ENCODE peak calls at places on chromosomes 2 and 18, in seven cellular contexts. N, S, A, D, E, U and W are unnamed samples.

GRCh38 chr18:31241900-31242409 is 76.0 kb upstream of the DSG1 start:
- DNase-seq in N (peak), S (peak), A (no peak), D (no peak), E (no peak), U (no peak), W (peak)

GRCh38 chr2:147863835-147864234 is 19.0 kb downstream of the ACVR2A start:
- DNase-seq in N (no peak), S (no peak), A (no peak), D (no peak), E (no peak), U (no peak), W (no peak)

GRCh38 chr2:12607971-12608370 is 108.8 kb upstream of the TRIB2 start:
- DNase-seq in N (no peak), S (no peak), A (no peak), D (no peak), E (peak), U (no peak), W (no peak)

GRCh38 chr2:152369176-152369860 is 34.3 kb downstream of the FMNL2 start:
- DNase-seq in N (no peak), S (no peak), A (no peak), D (no peak), E (peak), U (no peak), W (no peak)

GRCh38 chr2:68766378-68766845 is 31.8 kb downstream of the ARHGAP25 start:
- DNase-seq in N (no peak), S (no peak), A (no peak), D (peak), E (no peak), U (peak), W (peak)

GRCh38 chr2:11417946-11418585 is 47.9 kb downstream of the E2F6 start:
- DNase-seq in N (no peak), S (peak), A (no peak), D (no peak), E (no peak), U (no peak), W (peak)

GRCh38 chr2:138780451-138780880 is 276 bp upstream of the NXPH2 start:
- DNase-seq in N (no peak), S (peak), A (peak), D (no peak), E (no peak), U (no peak), W (no peak)

GRCh38 chr18:8807502-8807833 is 102.1 kb downstream of the MTCL1 start:
- DNase-seq in N (no peak), S (no peak), A (no peak), D (no peak), E (no peak), U (no peak), W (no peak)

GRCh38 chr2:10720983-10721343 is 467 bp upstream of the ATP6V1C2 start:
- DNase-seq in N (no peak), S (no peak), A (no peak), D (no peak), E (no peak), U (no peak), W (no peak)

GRCh38 chr18:39753178-39753577 is 2187.6 kb upstream of the CELF4 start:
- DNase-seq in N (no peak), S (no peak), A (no peak), D (no peak), E (no peak), U (no peak), W (no peak)

GRCh38 chr2:183079335-183079775 is 808 bp downstream of the DUSP19 start:
- DNase-seq in N (no peak), S (no peak), A (no peak), D (no peak), E (no peak), U (no peak), W (peak)

GRCh38 chr2:43219383-43220228 is 6.8 kb downstream of the ZFP36L2 start:
- DNase-seq in N (peak), S (peak), A (no peak), D (peak), E (peak), U (peak), W (peak)

GRCh38 chr2:182951948-182952663 is 85.7 kb upstream of the FRZB start:
- DNase-seq in N (no peak), S (no peak), A (no peak), D (no peak), E (no peak), U (no peak), W (no peak)

GRCh38 chr2:226865273-226865672 is 29.4 kb downstream of the RHBDD1 start:
- DNase-seq in N (no peak), S (no peak), A (no peak), D (no peak), E (no peak), U (no peak), W (no peak)

DNA sequence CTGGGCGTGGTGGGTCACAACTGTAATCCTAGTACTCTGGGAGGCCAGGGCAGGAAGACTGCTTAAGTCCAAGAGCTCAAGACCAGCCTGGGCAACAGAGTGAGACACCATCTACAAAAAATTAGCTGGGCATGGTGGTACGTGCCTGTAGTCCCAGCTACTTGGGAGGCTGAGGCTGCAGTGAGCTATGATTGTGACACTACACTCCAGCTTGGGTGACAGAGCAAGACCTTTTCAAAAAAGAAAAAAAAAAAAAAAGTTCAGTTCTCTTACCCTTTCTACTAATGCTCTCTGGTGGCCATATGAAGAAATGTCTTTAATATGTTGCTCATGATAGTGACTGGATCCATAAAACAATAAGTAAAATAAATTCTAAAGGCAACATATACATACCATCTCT is 14.9 kb downstream of the TYW5 start:
- DNase-seq in N (peak), S (no peak), A (no peak), D (no peak), E (peak), U (no peak), W (no peak)
- TF ChIP-seq CTCF in N (peak), S (peak), A (peak), D (no peak), E (peak), U (no peak), W (peak)

DNA sequence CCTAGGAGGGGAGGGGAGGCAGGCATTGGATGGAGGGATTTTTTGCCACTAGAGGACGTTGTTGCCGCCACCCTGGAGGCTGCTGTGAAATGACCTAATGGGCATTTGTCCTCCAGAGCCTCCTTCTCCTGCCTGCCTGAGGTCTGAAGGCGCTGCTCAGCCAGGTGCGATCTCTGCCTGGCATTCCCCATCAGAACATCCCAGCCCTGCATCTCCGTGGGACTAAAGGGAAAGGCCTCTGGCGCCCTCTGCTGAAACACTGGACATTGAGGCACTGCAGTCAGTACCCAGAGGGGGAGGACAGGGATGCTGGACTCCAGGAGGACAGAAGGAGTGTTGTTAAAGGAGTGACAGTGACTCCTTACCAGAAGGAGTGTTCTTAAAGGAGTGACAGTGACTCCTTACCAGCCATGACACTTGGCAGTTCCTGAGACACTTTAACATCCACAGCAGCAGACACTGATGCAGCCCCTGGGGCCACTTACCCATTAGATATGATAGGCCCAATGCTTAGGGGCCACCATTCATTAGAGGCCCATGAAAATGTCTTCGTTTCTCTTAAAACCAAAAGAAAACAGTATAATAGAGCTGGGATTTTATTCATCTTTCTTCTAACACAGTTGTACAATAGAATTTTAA is 17.0 kb downstream of the THNSL2 start:
- DNase-seq in N (peak), S (peak), A (no peak), D (no peak), E (peak), U (peak), W (peak)
- TF ChIP-seq CTCF in N (peak), S (peak), A (peak), D (no peak), E (peak), U (no peak), W (peak)

GRCh38 chr2:46352621-46353020 is 55.4 kb downstream of the EPAS1 start:
- DNase-seq in N (no peak), S (peak), A (no peak), D (no peak), E (no peak), U (no peak), W (no peak)
- TF ChIP-seq CTCF in N (no peak), S (no peak), A (no peak), D (no peak), E (no peak), U (no peak), W (no peak)

DNA sequence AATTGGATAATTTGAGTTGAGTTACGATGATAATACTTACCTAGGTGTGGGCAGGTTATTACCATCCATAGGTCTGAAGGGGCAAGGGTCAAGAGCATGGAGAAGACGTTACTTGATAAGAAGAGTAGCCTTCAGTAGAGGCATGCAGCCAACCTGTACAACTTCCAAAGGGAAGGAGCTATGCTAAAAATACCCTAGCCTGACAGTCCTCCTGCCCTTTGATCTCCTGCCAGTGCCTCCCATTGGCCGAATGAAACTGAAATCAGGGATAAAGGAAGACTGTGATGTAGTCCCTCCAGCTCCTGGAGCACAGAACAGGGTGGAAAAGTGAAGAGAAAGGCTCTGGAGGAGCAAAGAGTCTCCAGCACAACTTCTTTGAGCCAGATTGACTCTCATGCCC is 487.4 kb downstream of the ADCYAP1 start:
- DNase-seq in N (no peak), S (no peak), A (no peak), D (no peak), E (no peak), U (no peak), W (no peak)
- TF ChIP-seq CTCF in N (no peak), S (no peak), A (no peak), D (no peak), E (no peak), U (no peak), W (no peak)

GRCh38 chr2:159177957-159178356 is 108.5 kb downstream of the WDSUB1 start:
- DNase-seq in N (no peak), S (no peak), A (no peak), D (no peak), E (no peak), U (no peak), W (no peak)

GRCh38 chr2:159176555-159176954 is 109.9 kb downstream of the WDSUB1 start:
- DNase-seq in N (no peak), S (no peak), A (no peak), D (no peak), E (no peak), U (no peak), W (no peak)

GRCh38 chr2:159177357-159177756 is 109.1 kb downstream of the WDSUB1 start:
- DNase-seq in N (no peak), S (no peak), A (no peak), D (no peak), E (no peak), U (no peak), W (no peak)

GRCh38 chr2:159174759-159175158 is 111.7 kb downstream of the WDSUB1 start:
- DNase-seq in N (no peak), S (no peak), A (no peak), D (no peak), E (no peak), U (no peak), W (no peak)

DNA sequence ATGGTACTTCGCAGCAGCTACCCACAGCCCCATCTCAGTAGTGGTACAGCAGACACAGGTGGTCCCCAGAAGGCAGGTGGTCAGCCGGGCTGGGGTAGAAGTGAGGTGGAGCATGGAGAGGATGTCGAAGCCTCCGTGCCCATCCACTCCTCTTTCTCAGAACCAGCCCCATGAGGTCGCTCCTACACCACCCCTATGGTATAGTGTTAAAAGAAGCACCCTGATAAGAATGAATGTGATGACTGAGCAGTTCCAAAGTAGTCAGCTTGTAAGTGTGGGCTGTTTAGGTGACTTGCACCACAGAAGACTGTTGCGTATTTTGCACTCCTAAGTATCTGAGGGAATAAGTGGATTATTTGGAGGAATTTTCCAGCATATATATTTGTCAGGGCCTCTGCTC is 111.3 kb downstream of the WDSUB1 start:
- DNase-seq in N (no peak), S (no peak), A (no peak), D (no peak), E (no peak), U (no peak), W (no peak)
- TF ChIP-seq CTCF in N (no peak), S (no peak), A (no peak), D (no peak), E (no peak), U (no peak), W (no peak)

GRCh38 chr2:172488556-172488955 is 61.2 kb downstream of the ITGA6 start:
- DNase-seq in N (no peak), S (no peak), A (no peak), D (no peak), E (no peak), U (no peak), W (no peak)

GRCh38 chr2:172484706-172485105 is 57.3 kb downstream of the ITGA6 start:
- DNase-seq in N (no peak), S (no peak), A (no peak), D (no peak), E (no peak), U (no peak), W (no peak)

GRCh38 chr2:172481507-172482262 is 54.3 kb downstream of the ITGA6 start:
- DNase-seq in N (no peak), S (no peak), A (no peak), D (no peak), E (no peak), U (no peak), W (no peak)

GRCh38 chr2:172480301-172481218 is 53.2 kb downstream of the ITGA6 start:
- DNase-seq in N (no peak), S (no peak), A (no peak), D (no peak), E (peak), U (no peak), W (peak)

DNA sequence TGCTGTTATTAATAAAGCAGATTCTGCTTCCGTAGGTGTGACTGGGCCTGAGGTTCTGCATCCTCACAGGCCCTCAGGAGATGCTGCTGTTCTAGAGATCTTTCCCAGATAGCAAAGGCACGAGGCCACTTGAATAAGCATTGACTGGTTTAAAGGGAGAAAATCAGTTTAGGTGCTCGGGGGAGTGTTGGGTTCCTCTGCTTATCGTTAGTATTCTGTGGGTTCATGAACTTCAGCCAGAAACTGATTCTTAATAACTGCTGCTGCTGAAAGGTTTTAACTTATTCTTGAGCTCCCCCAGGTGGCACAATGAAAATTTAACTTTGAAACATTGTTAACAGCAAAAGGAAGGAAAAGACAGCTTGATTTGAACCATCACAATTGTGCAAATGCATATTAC is 56.9 kb downstream of the ITGA6 start:
- DNase-seq in N (peak), S (no peak), A (no peak), D (no peak), E (peak), U (no peak), W (no peak)
- TF ChIP-seq CTCF in N (peak), S (no peak), A (peak), D (peak), E (peak), U (no peak), W (no peak)

GRCh38 chr18:63306819-63307554 is 12.6 kb downstream of the BCL2 start:
- DNase-seq in N (no peak), S (no peak), A (no peak), D (no peak), E (no peak), U (no peak), W (no peak)
- TF ChIP-seq CTCF in N (no peak), S (no peak), A (no peak), D (no peak), E (no peak), U (no peak), W (no peak)

GRCh38 chr18:47283476-47283875 is 32.0 kb upstream of the SKOR2 start:
- DNase-seq in N (peak), S (peak), A (no peak), D (no peak), E (peak), U (no peak), W (no peak)
- TF ChIP-seq CTCF in N (peak), S (peak), A (peak), D (no peak), E (peak), U (no peak), W (peak)